ENCODE peak calls at places on chromosomes 12 and 14, in four cellular contexts. S is K562, Q is HepG2, W is GM12878. J is an unnamed sample.

GRCh38 chr14:55583942-55584468 is 4.0 kb downstream of the KTN1 start:
- DNase-seq in S (no peak), Q (peak), W (no peak), J (no peak)

GRCh38 chr12:101181776-101182175 is 28.3 kb downstream of the SLC5A8 start:
- DNase-seq in Q (no peak), S (no peak), W (no peak), J (no peak)

GRCh38 chr12:56122637-56123036 is 4.6 kb downstream of the ZC3H10 start:
- DNase-seq in Q (peak), S (no peak), W (no peak), J (no peak)

GRCh38 chr12:111268738-111269572 is 99.9 kb downstream of the PHETA1 start:
- DNase-seq in S (peak), W (no peak), Q (no peak), J (peak)

GRCh38 chr12:64256166-64256800 is 34.2 kb upstream of the KICS2 start:
- DNase-seq in S (peak), W (no peak), Q (peak), J (no peak)

GRCh38 chr14:77204457-77204796 is 22.8 kb downstream of the TMEM63C start:
- DNase-seq in Q (no peak), W (no peak), S (no peak), J (no peak)

GRCh38 chr14:90107789-90108188 is 46.0 kb downstream of the KCNK13 start:
- DNase-seq in Q (no peak), W (no peak), S (no peak), J (no peak)

GRCh38 chr12:5511644-5512584 is 80.0 kb downstream of the NTF3 start:
- DNase-seq in Q (no peak), W (no peak), S (peak), J (peak)

GRCh38 chr14:41824441-41824840 is 217.8 kb downstream of the LRFN5 start:
- DNase-seq in W (no peak), Q (no peak), S (no peak), J (no peak)

GRCh38 chr12:107512391-107512790 is 173.2 kb upstream of the PWP1 start:
- DNase-seq in S (no peak), Q (no peak), W (no peak), J (no peak)

GRCh38 chr14:95361373-95362179 is 41.9 kb upstream of the CLMN start:
- DNase-seq in Q (no peak), W (no peak), S (peak), J (peak)

GRCh38 chr12:65384240-65384639 is 105.8 kb downstream of the MSRB3 start:
- DNase-seq in S (no peak), W (no peak), Q (no peak), J (no peak)

GRCh38 chr12:65387396-65387795 is 108.9 kb downstream of the MSRB3 start:
- DNase-seq in W (no peak), Q (no peak), S (no peak), J (no peak)

GRCh38 chr12:65389436-65389835 is 111.0 kb downstream of the MSRB3 start:
- DNase-seq in W (no peak), S (no peak), Q (no peak), J (no peak)
- TF ChIP-seq ETV6 in W (no peak), S (no peak), Q (no peak), J (no peak)

GRCh38 chr12:55019784-55020183 is at the start of gene NEUROD4:
- DNase-seq in S (peak), W (no peak), Q (peak), J (peak)
- TF ChIP-seq CREB1 in S (no peak), W (no peak), Q (no peak), J (peak)

GRCh38 chr12:6614513-6615177 is 7.5 kb upstream of the CHD4 start:
- DNase-seq in W (no peak), S (no peak), Q (no peak), J (no peak)

GRCh38 chr12:6613015-6613775 is 6.0 kb upstream of the CHD4 start:
- DNase-seq in W (no peak), S (peak), Q (peak), J (peak)

GRCh38 chr12:6612247-6612646 is 5.1 kb upstream of the CHD4 start:
- DNase-seq in Q (no peak), S (no peak), W (no peak), J (no peak)

GRCh38 chr12:6612652-6613014 is 5.5 kb upstream of the CHD4 start:
- DNase-seq in W (no peak), Q (no peak), S (no peak), J (no peak)

GRCh38 chr12:6613776-6614512 is 6.8 kb upstream of the CHD4 start:
- DNase-seq in Q (peak), W (no peak), S (peak), J (peak)
- TF ChIP-seq ETV6 in Q (no peak), W (no peak), S (no peak), J (no peak)

DNA sequence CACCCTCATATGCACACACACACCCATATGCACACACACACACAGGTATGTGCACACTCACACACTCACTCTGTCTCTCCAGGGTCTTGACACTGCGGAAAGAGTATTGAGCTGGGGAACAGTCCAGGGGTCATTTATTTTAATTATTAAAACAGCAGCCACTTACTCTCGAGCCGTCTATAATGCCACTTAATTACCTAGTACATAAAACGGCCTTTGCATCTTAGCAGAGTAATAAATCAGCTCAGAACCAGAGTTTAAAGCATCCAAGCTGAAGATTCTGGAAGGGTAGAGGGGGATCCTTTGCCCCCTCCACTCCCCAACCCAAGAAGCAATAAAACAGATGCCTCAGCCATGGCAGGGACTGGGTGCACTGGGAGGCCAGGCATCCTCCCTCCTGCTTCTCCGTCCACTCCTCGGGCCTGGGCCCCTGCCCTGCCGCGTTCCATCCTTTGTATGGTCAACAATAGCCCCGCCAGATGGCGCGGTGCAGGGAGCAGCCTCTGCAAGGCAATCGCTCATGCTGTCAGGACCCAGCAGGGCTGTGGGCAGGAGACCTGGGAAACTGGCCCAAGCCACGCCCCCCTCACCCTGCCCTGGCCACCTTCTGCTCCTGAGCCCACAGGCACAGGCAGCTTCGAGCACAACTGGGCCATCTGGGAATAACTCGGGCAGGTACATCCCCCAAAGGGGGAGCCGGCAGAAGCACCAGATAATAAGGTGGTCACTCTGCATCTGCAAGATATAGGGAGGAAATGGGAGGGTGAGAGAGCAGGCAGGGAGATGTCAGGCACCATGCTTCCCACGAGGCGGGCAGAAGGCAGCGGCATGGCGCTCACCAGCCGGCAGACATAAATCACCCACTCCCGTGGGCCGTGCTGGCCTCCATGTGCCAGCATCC is 40.9 kb downstream of the CCDC85C start:
- DNase-seq in S (peak), Q (peak), W (no peak), J (peak)
- TF ChIP-seq CREB1 in S (no peak), Q (no peak), W (no peak), J (no peak)

DNA sequence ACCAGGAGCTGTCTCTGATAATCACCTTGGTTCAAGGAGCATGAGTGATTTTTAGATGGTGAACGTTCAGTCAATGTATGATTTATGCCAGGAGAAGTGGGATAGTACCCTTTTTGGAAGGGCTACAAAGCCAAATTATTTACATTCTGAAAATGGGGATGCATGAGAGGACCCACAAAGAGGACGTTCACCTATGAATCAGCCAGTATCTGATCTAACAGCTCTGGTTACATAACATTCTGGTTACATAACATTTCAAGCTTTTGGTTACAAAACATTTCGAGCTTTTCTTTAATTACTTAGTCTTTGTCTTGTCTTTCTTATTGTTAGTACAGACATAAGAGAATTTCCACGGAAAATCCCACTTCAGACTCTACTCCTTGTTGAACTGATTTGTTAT is 68.8 kb downstream of the SLCO1A2 start:
- DNase-seq in S (no peak), Q (no peak), W (no peak), J (no peak)
- TF ChIP-seq ETV6 in S (no peak), Q (no peak), W (no peak), J (no peak)

DNA sequence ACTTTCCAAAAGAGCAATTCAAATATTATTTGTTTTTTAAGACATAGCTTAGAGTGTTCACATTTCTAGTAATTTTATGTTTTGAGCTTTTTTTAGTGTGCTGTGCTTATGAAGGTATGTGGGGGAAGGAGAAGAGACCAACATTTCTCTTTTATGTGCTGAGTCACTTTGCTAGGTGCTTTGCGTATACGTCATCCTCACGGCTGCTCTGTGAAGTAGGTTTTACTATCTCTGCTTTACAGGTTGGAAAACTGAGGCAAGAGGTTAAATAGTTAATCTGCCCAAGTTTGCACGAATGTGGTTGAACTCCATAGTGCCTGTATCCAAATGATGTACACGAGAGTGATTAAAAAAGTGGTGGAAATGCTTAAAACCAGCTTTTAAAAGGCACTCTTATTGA is 75.9 kb downstream of the AEBP2 start:
- DNase-seq in Q (no peak), S (peak), W (no peak), J (no peak)
- TF ChIP-seq CREB1 in Q (no peak), S (no peak), W (no peak), J (no peak)

J was measured in WTC11.